ENCODE peak calls at places on chromosomes 1 and 21, in six cellular contexts. M is heart right ventricle; O is tibial nerve; V is Karpas-422; S is CD4-positive, CD25-positive, alpha-beta regulatory T cell; G is OCI-LY7. Q is an unnamed sample. For H3K4me1, the result is how much of the 10 kb centered on the place peaks cover.

GRCh38 chr1:157249326-157249725 is 111.1 kb upstream of the ETV3 start:
- DNase-seq in M (no peak), O (no peak), V (no peak), S (no peak), G (no peak), Q (no peak)

GRCh38 chr1:14738235-14738634 is 139.8 kb downstream of the KAZN start:
- DNase-seq in M (no peak), O (no peak), V (no peak), S (no peak), G (peak), Q (no peak)

GRCh38 chr1:50724626-50725286 is 235.3 kb downstream of the FAF1 start:
- DNase-seq in M (no peak), O (no peak), V (peak), S (peak), G (peak), Q (no peak)

GRCh38 chr1:192489748-192490147 is 85.8 kb upstream of the RGS1 start:
- DNase-seq in M (no peak), O (no peak), V (peak), S (peak), G (peak), Q (peak)

GRCh38 chr1:229757226-229757625 is 131.2 kb downstream of the URB2 start:
- DNase-seq in M (no peak), O (no peak), V (no peak), S (no peak), G (no peak), Q (no peak)

GRCh38 chr1:207830788-207831187 is 78.9 kb downstream of the CD46 start:
- DNase-seq in M (no peak), O (no peak), V (no peak), S (no peak), G (no peak), Q (no peak)

GRCh38 chr1:172823534-172823933 is 164.6 kb downstream of the FASLG start:
- DNase-seq in M (no peak), O (no peak), V (no peak), S (no peak), G (no peak), Q (no peak)

GRCh38 chr21:42069327-42069726 is 1.8 kb upstream of the UMODL1 start:
- DNase-seq in M (no peak), O (no peak), V (no peak), S (no peak), G (no peak), Q (no peak)

GRCh38 chr1:197675475-197676324 is 99.6 kb downstream of the DENND1B start:
- DNase-seq in M (no peak), O (no peak), V (peak), S (no peak), G (no peak), Q (no peak)

GRCh38 chr1:198472123-198472522 is 68.4 kb downstream of the ATP6V1G3 start:
- DNase-seq in M (no peak), O (no peak), V (no peak), S (no peak), G (no peak), Q (no peak)

GRCh38 chr1:27418326-27418761 is 25.9 kb downstream of the GPR3 start:
- DNase-seq in M (peak), O (no peak), V (no peak), S (peak), G (no peak), Q (no peak)

GRCh38 chr21:35088235-35088865 is 39.2 kb upstream of the RUNX1 start:
- DNase-seq in M (no peak), O (no peak), V (no peak), S (peak), G (no peak), Q (no peak)

GRCh38 chr1:54814148-54814498 is 13.0 kb upstream of the TTC22 start:
- DNase-seq in M (no peak), O (no peak), V (no peak), S (no peak), G (no peak), Q (peak)

GRCh38 chr1:241847796-241848668 is at the start of gene EXO1:
- DNase-seq in M (peak), O (peak), V (peak), S (peak), G (peak), Q (peak)

GRCh38 chr1:93980320-93980744 is 71.1 kb upstream of the GCLM start:
- DNase-seq in M (no peak), O (no peak), V (peak), S (peak), G (peak), Q (no peak)

GRCh38 chr1:159247266-159247665 is 42.6 kb downstream of the ACKR1 start:
- DNase-seq in M (no peak), O (no peak), V (no peak), S (no peak), G (no peak), Q (no peak)

GRCh38 chr1:18004257-18004656 is 103.3 kb upstream of the IGSF21 start:
- DNase-seq in M (no peak), O (no peak), V (no peak), S (no peak), G (no peak), Q (no peak)

GRCh38 chr1:214990619-214991018 is 91.9 kb upstream of the KCNK2 start:
- DNase-seq in M (no peak), O (no peak), V (no peak), S (no peak), G (no peak), Q (no peak)

GRCh38 chr1:157410457-157410856 is 141.9 kb downstream of the FCRL5 start:
- DNase-seq in M (no peak), O (no peak), V (no peak), S (no peak), G (no peak), Q (no peak)

GRCh38 chr1:85656948-85657347 is 51.3 kb downstream of the ZNHIT6 start:
- DNase-seq in M (no peak), O (no peak), V (no peak), S (no peak), G (no peak), Q (no peak)

GRCh38 chr1:15848143-15848928 is 829 bp downstream of the SPEN start:
- DNase-seq in M (peak), O (no peak), V (peak), S (peak), G (peak), Q (peak)

GRCh38 chr1:93014156-93014555 is 52.9 kb upstream of the DIPK1A start:
- DNase-seq in M (no peak), O (no peak), V (peak), S (no peak), G (no peak), Q (no peak)

GRCh38 chr1:226903819-226904710 is 33.6 kb downstream of the PSEN2 start:
- DNase-seq in M (no peak), O (no peak), V (no peak), S (no peak), G (no peak), Q (no peak)

GRCh38 chr1:243325305-243325890 is 69.6 kb downstream of the SDCCAG8 start:
- DNase-seq in M (no peak), O (no peak), V (peak), S (peak), G (peak), Q (no peak)

GRCh38 chr1:57796609-57797008 is 372.7 kb upstream of the DAB1 start:
- DNase-seq in M (no peak), O (no peak), V (no peak), S (no peak), G (no peak), Q (no peak)

GRCh38 chr1:193408782-193409293 is 222.4 kb upstream of the B3GALT2 start:
- DNase-seq in M (peak), O (peak), V (no peak), S (no peak), G (no peak), Q (no peak)

GRCh38 chr1:81213279-81213678 is 587.5 kb upstream of the ADGRL2 start:
- DNase-seq in M (no peak), O (no peak), V (no peak), S (no peak), G (no peak), Q (no peak)

GRCh38 chr1:6052543-6053205 is 7.0 kb downstream of the KCNAB2 start:
- DNase-seq in M (peak), O (peak), V (peak), S (peak), G (peak), Q (no peak)

GRCh38 chr1:110492573-110492972 is 26.4 kb downstream of the KCNA10 start:
- DNase-seq in M (no peak), O (no peak), V (no peak), S (no peak), G (no peak), Q (no peak)

GRCh38 chr1:6424000-6424565 is 493 bp upstream of the ESPN start:
- DNase-seq in M (no peak), O (no peak), V (no peak), S (no peak), G (no peak), Q (peak)

GRCh38 chr1:162856260-162856659 is 4.7 kb downstream of the CCDC190 start:
- DNase-seq in M (no peak), O (no peak), V (no peak), S (no peak), G (no peak), Q (no peak)

GRCh38 chr1:5311634-5312298 is 657.4 kb downstream of the AJAP1 start:
- DNase-seq in M (no peak), O (no peak), V (no peak), S (no peak), G (no peak), Q (no peak)

GRCh38 chr1:59020151-59020997 is 236.5 kb upstream of the JUN start:
- DNase-seq in M (peak), O (no peak), V (peak), S (peak), G (peak), Q (no peak)

GRCh38 chr1:59025201-59025600 is 241.4 kb upstream of the JUN start:
- DNase-seq in M (no peak), O (no peak), V (no peak), S (no peak), G (no peak), Q (no peak)

GRCh38 chr1:59018860-59019259 is 235.0 kb upstream of the JUN start:
- DNase-seq in M (no peak), O (no peak), V (no peak), S (no peak), G (no peak), Q (no peak)

GRCh38 chr1:59022799-59023198 is 239.0 kb upstream of the JUN start:
- DNase-seq in M (no peak), O (no peak), V (no peak), S (no peak), G (no peak), Q (no peak)

GRCh38 chr1:59022199-59022598 is 238.4 kb upstream of the JUN start:
- DNase-seq in M (no peak), O (no peak), V (no peak), S (no peak), G (no peak), Q (no peak)
- H3K4me1 ChIP-seq in M (under half), O (under half), V (under half), S (under half), G (under half), Q (under half)

GRCh38 chr1:32448773-32449456 is 16.0 kb upstream of the ZBTB8B start:
- DNase-seq in M (no peak), O (no peak), V (peak), S (peak), G (peak), Q (no peak)

GRCh38 chr1:32447469-32448185 is 17.2 kb upstream of the ZBTB8B start:
- DNase-seq in M (no peak), O (no peak), V (no peak), S (no peak), G (no peak), Q (no peak)
- H3K4me3 ChIP-seq in M (no peak), O (peak), V (no peak), S (no peak), G (no peak), Q (peak)

GRCh38 chr1:10688409-10688786 is 108.0 kb downstream of the CASZ1 start:
- DNase-seq in M (no peak), O (no peak), V (no peak), S (no peak), G (no peak), Q (no peak)

GRCh38 chr1:10686404-10687040 is 109.9 kb downstream of the CASZ1 start:
- DNase-seq in M (no peak), O (no peak), V (no peak), S (no peak), G (no peak), Q (no peak)

GRCh38 chr1:10687142-10687715 is 109.2 kb downstream of the CASZ1 start:
- DNase-seq in M (no peak), O (no peak), V (no peak), S (no peak), G (no peak), Q (no peak)

GRCh38 chr1:10685851-10686403 is 110.5 kb downstream of the CASZ1 start:
- DNase-seq in M (no peak), O (no peak), V (no peak), S (no peak), G (no peak), Q (no peak)

DNA sequence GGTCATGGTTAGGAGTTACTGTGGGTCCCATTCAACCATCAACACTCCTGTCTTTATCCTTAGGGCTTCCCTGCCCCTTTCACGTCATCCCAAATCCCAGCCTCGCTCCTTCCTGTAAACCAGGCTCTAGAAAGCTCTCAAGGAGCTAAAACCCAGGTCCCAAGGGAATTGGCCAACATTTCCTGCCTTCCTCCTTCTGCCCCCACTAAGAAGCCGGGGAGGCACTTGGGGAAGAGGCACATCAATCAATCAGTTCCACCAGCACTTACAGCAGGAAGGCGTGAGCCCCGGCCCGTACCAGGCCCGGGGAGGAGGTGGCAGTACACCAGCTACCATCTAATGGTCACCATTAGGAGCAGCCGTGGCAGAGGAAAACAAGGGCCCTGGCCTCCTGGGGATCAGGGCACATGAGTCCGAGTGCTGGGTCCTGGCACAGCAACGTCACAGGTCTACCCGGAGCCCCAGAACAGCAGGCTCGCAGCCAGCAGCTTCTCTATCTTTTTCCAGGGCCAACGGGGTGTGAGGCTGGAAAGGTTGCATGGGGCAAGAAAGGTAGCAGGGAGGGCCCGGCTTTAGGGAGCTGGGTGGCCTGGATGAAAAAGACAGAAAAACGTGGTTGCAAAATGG is 108.6 kb downstream of the CASZ1 start:
- DNase-seq in M (no peak), O (no peak), V (no peak), S (no peak), G (no peak), Q (no peak)
- H3K4me1 ChIP-seq in M (half or more), O (under half), V (under half), S (under half), G (under half), Q (half or more)

GRCh38 chr1:65049941-65050713 is 83.8 kb upstream of the JAK1 start:
- DNase-seq in M (no peak), O (no peak), V (no peak), S (no peak), G (no peak), Q (no peak)
- H3K4me3 ChIP-seq in M (no peak), O (no peak), V (no peak), S (no peak), G (no peak), Q (no peak)

GRCh38 chr1:30756206-30756544 is 1.4 kb downstream of the LAPTM5 start:
- DNase-seq in M (no peak), O (no peak), V (no peak), S (no peak), G (no peak), Q (no peak)

GRCh38 chr1:30756545-30757195 is 904 bp downstream of the LAPTM5 start:
- DNase-seq in M (peak), O (no peak), V (peak), S (peak), G (peak), Q (peak)

GRCh38 chr1:30755334-30755733 is 2.2 kb downstream of the LAPTM5 start:
- DNase-seq in M (no peak), O (no peak), V (no peak), S (no peak), G (no peak), Q (no peak)

GRCh38 chr1:30754684-30755171 is 2.8 kb downstream of the LAPTM5 start:
- DNase-seq in M (no peak), O (no peak), V (peak), S (no peak), G (peak), Q (no peak)

GRCh38 chr1:30755746-30756145 is 1.8 kb downstream of the LAPTM5 start:
- DNase-seq in M (no peak), O (no peak), V (no peak), S (no peak), G (no peak), Q (no peak)
- H3K4me1 ChIP-seq in M (under half), O (under half), V (half or more), S (half or more), G (half or more), Q (under half)

GRCh38 chr1:206685256-206685748 is 597 bp downstream of the MAPKAPK2 start:
- DNase-seq in M (peak), O (no peak), V (peak), S (peak), G (peak), Q (no peak)

GRCh38 chr1:206683313-206683712 is 1.4 kb upstream of the MAPKAPK2 start:
- DNase-seq in M (no peak), O (no peak), V (no peak), S (no peak), G (no peak), Q (no peak)

GRCh38 chr1:206684478-206685255 is at the start of gene MAPKAPK2:
- DNase-seq in M (peak), O (peak), V (peak), S (peak), G (peak), Q (peak)

GRCh38 chr1:206682111-206682510 is 2.6 kb upstream of the MAPKAPK2 start:
- DNase-seq in M (no peak), O (no peak), V (peak), S (no peak), G (peak), Q (no peak)

DNA sequence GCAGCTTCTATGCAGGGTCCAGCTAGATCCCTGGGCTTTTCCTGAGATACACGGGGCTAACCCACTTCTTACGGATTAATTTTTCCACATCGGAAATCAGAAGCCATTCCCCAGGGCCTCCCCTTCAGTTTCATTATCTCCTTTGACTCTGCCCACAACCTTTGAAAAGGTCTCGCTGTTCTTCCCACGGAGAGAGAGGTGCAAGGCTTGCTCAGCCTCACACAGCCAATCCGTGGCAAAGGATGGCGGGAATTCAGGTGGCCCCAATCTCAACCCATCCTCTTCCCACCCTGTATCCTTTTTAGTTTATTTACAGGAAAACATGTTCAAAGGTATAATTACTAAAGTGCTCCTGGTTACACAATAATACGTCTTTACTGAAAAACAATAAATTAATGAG is 702 bp upstream of the MAPKAPK2 start:
- DNase-seq in M (no peak), O (no peak), V (no peak), S (no peak), G (no peak), Q (no peak)
- H3K4me3 ChIP-seq in M (peak), O (no peak), V (no peak), S (peak), G (peak), Q (peak)

DNA sequence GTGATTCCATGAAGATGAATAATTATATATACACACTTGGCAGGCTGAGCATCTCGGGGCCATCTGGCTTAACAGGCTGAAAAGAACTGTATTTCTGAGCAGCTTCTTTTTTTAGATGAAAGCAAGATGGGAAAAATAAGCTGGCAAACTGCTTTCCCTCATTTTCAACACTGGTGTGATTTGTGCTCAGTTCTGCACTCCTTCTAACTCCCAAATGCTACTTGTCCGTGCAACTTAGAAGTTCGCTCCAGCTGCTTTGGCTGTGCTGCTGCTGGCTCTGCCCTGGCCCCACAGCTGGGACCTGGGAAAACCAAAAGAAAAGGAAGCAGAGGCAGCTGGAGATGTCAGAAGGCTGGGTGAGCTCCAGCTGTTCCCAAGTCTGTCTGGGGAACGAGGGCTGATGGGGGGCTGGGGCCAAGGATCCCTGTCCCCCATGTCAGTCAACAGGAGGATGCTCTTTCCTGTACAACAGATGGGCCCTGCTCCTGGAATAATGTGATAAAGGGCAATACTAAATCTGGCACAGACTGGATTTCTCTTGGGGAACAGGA is 44.9 kb downstream of the PAFAH2 start:
- DNase-seq in M (peak), O (no peak), V (no peak), S (no peak), G (no peak), Q (no peak)
- H3K4me1 ChIP-seq in M (under half), O (under half), V (under half), S (under half), G (under half), Q (under half)